ENCODE peak calls at places on chromosomes 12 and 14, in ten cellular contexts. V is endodermal cell, P is epithelial cell of esophagus, U is tibial nerve, S is uterus, I is fibroblast of mammary gland, L is AG04449, O is HCT116, K is SJCRH30, Q is mucosa of descending colon. R is an unnamed sample.

GRCh38 chr14:94831085-94831484 is 61.2 kb upstream of the GSC start:
- DNase-seq in K (no peak), U (no peak), S (no peak), L (no peak), I (no peak), O (no peak), P (no peak), Q (no peak), V (no peak), R (no peak)

GRCh38 chr14:68593806-68594536 is 198.9 kb downstream of the ZFP36L1 start:
- DNase-seq in I (peak), K (peak), O (no peak), L (no peak), U (no peak), S (peak), V (peak), P (no peak), Q (no peak), R (no peak)

GRCh38 chr14:70032447-70032846 is 153.2 kb downstream of the SMOC1 start:
- DNase-seq in I (no peak), O (no peak), V (peak), K (no peak), S (no peak), Q (no peak), U (no peak), L (no peak), P (peak), R (no peak)

GRCh38 chr12:123388218-123388947 is 4.5 kb downstream of the KMT5A start:
- DNase-seq in I (peak), O (no peak), K (peak), U (peak), L (no peak), Q (peak), V (peak), P (peak), S (peak), R (peak)

GRCh38 chr14:91749857-91750256 is 18.0 kb upstream of the CATSPERB start:
- DNase-seq in O (no peak), Q (no peak), L (no peak), K (no peak), S (no peak), U (no peak), I (peak), V (no peak), P (no peak), R (no peak)

GRCh38 chr12:124143726-124144125 is 151.2 kb upstream of the RFLNA start:
- DNase-seq in I (no peak), Q (no peak), S (no peak), V (peak), O (no peak), P (peak), U (no peak), K (no peak), L (no peak), R (no peak)

GRCh38 chr12:131693149-131693548 is 17.7 kb upstream of the SFSWAP start:
- DNase-seq in L (no peak), V (no peak), O (no peak), K (no peak), U (no peak), I (no peak), S (no peak), Q (no peak), P (no peak), R (no peak)

GRCh38 chr14:49857427-49858003 is 4.9 kb upstream of the NEMF start:
- DNase-seq in O (no peak), U (no peak), K (no peak), L (no peak), P (no peak), I (no peak), V (no peak), Q (no peak), S (no peak), R (peak)

GRCh38 chr14:76937181-76938091 is 91.1 kb downstream of the IRF2BPL start:
- DNase-seq in V (peak), L (no peak), I (peak), S (peak), P (peak), Q (no peak), U (no peak), O (no peak), K (peak), R (no peak)

GRCh38 chr12:122888232-122888752 is 7.6 kb downstream of the VPS37B start:
- DNase-seq in S (no peak), V (peak), I (peak), Q (peak), L (no peak), P (peak), U (no peak), K (no peak), O (peak), R (no peak)

GRCh38 chr14:64209428-64210165 is 84.6 kb downstream of the ESR2 start:
- DNase-seq in S (no peak), K (no peak), U (no peak), P (no peak), O (no peak), I (peak), V (no peak), Q (peak), L (no peak), R (no peak)

GRCh38 chr12:48973992-48974673 is 2.6 kb upstream of the WNT10B start:
- DNase-seq in P (no peak), O (no peak), U (peak), L (no peak), I (peak), K (peak), S (no peak), Q (peak), V (peak), R (no peak)

GRCh38 chr12:132474237-132474741 is 15.7 kb upstream of the FBRSL1 start:
- DNase-seq in U (no peak), S (no peak), O (no peak), P (no peak), I (no peak), L (no peak), V (peak), K (no peak), Q (no peak), R (no peak)

GRCh38 chr14:101120636-101121398 is 217.3 kb upstream of the RTL1 start:
- DNase-seq in I (no peak), Q (peak), L (no peak), O (no peak), P (no peak), U (no peak), V (peak), K (peak), S (peak), R (peak)

GRCh38 chr12:66538970-66539369 is 139.9 kb downstream of the GRIP1 start:
- DNase-seq in O (no peak), K (peak), Q (no peak), S (no peak), P (peak), V (peak), L (no peak), I (no peak), U (no peak), R (no peak)

GRCh38 chr12:11959117-11959823 is 111.5 kb upstream of the BCL2L14 start:
- DNase-seq in V (peak), I (peak), O (no peak), K (no peak), P (peak), Q (no peak), U (no peak), S (no peak), L (no peak), R (no peak)

GRCh38 chr12:69094606-69095216 is 144.7 kb upstream of the CPSF6 start:
- DNase-seq in O (no peak), U (no peak), P (no peak), V (no peak), S (no peak), I (no peak), Q (no peak), L (no peak), K (no peak), R (no peak)
- H3K4me3 ChIP-seq in O (no peak), U (no peak), P (no peak), V (no peak), S (no peak), I (no peak), Q (no peak), L (no peak), K (no peak), R (no peak)

DNA sequence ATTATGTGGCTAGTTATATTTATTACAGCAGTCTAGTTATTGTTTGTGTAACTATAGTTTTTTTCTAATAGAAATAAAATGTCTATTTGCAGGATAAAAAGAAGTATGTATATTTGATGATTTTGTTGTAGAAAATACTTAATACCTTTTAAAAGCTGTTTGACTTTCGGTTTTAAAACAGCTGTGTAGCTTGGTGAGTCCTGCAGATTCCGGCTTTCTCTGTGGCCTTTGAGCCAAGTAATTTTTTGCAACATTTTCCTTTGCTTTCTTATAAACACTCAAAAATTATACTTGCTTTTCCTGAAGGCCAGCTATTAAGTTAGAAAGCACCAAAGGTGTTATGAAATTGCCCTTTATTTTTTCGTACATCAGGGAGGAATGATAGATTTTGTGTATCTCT is 63.5 kb downstream of the CRADD start:
- DNase-seq in S (no peak), I (peak), O (no peak), P (no peak), L (no peak), Q (no peak), K (no peak), U (no peak), V (no peak), R (no peak)
- H3K4me3 ChIP-seq in S (peak), I (peak), O (no peak), P (no peak), L (no peak), Q (no peak), K (no peak), U (no peak), V (no peak), R (no peak)

DNA sequence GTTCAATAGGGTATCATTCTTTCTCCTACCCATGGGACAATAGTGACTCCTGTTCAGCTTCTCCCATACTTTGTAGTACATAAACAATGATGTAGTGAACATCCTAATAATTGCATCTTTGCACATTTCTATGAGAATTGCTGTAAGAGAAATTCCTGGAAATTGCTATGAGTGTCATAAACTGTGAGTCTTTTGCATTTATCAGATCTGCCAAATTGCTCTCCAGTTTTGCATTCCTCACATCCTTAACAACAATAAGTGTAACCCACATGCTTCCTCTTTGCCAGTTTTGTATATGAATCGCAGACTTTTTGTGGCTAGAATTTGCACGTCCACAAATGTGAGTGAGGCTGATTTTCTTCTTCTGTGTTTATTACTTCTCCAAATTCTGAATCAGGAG is 124.0 kb upstream of the TBX5 start:
- DNase-seq in V (no peak), L (no peak), I (no peak), O (no peak), P (no peak), U (no peak), K (no peak), Q (no peak), S (no peak), R (no peak)
- H3K4me3 ChIP-seq in V (no peak), L (no peak), I (no peak), O (no peak), P (no peak), U (no peak), K (no peak), Q (no peak), S (no peak), R (no peak)

DNA sequence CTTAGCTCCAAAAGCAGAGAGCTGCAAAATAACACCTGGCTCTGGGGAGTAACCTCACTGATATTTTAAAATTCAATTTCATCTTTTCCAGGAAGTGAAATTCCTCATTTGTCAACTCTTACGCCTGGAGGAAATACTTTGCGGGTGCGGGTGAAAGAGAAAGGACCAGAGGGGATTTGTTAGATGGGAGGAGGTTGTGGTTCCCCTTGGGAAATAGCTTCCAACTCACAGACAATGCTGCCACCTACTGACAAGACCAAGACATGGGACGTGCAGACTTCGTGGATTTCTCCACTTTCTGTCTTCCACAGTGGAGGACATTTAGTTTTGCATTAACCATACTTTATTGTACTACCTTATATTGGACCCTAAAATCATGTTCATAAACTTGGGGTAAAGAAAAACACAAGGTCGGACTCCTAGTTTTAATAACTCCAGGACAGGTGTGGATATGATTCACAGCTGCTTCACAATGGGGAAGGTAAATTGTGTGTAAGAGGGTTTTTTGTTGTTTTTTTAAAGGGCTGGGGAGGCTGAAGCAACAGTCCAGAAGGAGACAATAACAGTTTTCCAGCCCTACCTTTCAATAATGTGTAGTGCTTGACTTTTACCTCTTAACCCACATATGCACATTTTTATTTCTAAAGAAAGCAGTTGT is 10.8 kb downstream of the FBXL14 start:
- DNase-seq in V (peak), S (peak), U (peak), P (peak), O (peak), Q (peak), I (peak), K (peak), L (no peak), R (peak)
- H3K4me3 ChIP-seq in V (no peak), S (no peak), U (no peak), P (no peak), O (no peak), Q (no peak), I (no peak), K (no peak), L (peak), R (peak)

GRCh38 chr12:27277846-27278260 is 33.8 kb downstream of the STK38L start:
- DNase-seq in P (no peak), U (no peak), V (no peak), O (peak), Q (peak), L (peak), K (peak), I (peak), S (peak), R (no peak)
- H3K4me3 ChIP-seq in P (no peak), U (no peak), V (no peak), O (no peak), Q (no peak), L (no peak), K (no peak), I (no peak), S (no peak), R (no peak)

DNA sequence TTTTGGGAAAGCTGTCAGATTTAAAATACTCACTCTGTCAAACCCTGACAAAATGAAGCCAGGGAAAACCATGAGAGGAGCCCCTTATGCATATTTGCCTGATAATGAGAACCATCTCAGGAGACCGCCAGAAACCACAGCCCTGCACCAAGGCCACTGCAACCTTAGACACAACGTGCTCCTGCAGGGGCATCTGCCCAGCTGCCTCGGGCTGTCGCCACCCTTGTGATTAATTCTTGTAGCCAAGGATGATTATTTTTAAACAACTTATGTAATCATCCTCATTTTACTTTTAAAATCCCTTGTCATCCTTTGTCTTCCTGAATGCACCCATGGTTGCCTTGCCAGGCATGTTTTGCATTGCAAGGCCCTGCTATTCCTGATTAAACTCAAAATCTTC is 766.5 kb upstream of the TMEM132C start:
- DNase-seq in P (no peak), K (no peak), V (no peak), S (no peak), I (no peak), O (no peak), U (no peak), Q (no peak), L (no peak), R (no peak)
- H3K4me3 ChIP-seq in P (no peak), K (no peak), V (no peak), S (no peak), I (no peak), O (no peak), U (no peak), Q (no peak), L (no peak), R (no peak)

GRCh38 chr12:75390156-75390898 is 562 bp upstream of the GLIPR1L2 start:
- DNase-seq in V (no peak), L (no peak), P (no peak), O (no peak), K (no peak), Q (no peak), I (no peak), S (no peak), U (no peak), R (no peak)
- H3K4me3 ChIP-seq in V (peak), L (peak), P (peak), O (peak), K (no peak), Q (no peak), I (peak), S (peak), U (peak), R (peak)

DNA sequence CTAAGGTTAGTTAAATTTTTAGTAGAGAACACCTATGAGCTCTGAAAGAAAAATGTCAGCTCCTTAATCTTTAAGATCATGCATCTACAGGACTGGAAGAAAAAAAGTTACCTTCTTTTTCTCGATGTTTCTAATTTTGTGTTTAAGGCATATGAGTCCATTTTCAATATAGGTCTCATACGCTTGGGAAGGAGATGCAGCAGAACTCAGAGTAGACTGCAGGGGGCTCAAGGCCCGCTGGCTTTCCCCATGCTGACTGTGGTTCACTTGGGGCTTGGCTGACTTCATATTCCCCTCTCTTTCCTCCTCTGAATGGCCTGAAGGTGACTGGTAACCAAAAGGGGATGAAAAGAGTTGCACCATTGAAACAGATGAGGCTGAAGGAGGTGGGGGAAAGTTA is 1.5 kb downstream of the CAPRIN2 start:
- DNase-seq in I (peak), Q (no peak), U (no peak), P (peak), L (no peak), S (no peak), O (no peak), V (peak), K (peak), R (peak)
- H3K4me3 ChIP-seq in I (peak), Q (no peak), U (no peak), P (peak), L (peak), S (no peak), O (peak), V (peak), K (peak), R (peak)

GRCh38 chr12:69332815-69333358 is 15.3 kb upstream of the LYZ start:
- DNase-seq in L (no peak), O (no peak), S (no peak), U (no peak), V (peak), P (no peak), K (no peak), Q (peak), I (no peak), R (no peak)

GRCh38 chr12:69331482-69331845 is 16.7 kb upstream of the LYZ start:
- DNase-seq in P (no peak), O (no peak), L (no peak), S (no peak), K (no peak), I (no peak), V (no peak), U (no peak), Q (peak), R (no peak)

GRCh38 chr12:69330475-69331473 is 17.4 kb upstream of the LYZ start:
- DNase-seq in O (no peak), S (no peak), Q (peak), P (peak), K (no peak), U (peak), L (no peak), I (no peak), V (peak), R (peak)

GRCh38 chr12:69331846-69332684 is 16.1 kb upstream of the LYZ start:
- DNase-seq in Q (peak), U (no peak), L (no peak), O (no peak), I (no peak), P (peak), S (no peak), K (no peak), V (peak), R (no peak)

DNA sequence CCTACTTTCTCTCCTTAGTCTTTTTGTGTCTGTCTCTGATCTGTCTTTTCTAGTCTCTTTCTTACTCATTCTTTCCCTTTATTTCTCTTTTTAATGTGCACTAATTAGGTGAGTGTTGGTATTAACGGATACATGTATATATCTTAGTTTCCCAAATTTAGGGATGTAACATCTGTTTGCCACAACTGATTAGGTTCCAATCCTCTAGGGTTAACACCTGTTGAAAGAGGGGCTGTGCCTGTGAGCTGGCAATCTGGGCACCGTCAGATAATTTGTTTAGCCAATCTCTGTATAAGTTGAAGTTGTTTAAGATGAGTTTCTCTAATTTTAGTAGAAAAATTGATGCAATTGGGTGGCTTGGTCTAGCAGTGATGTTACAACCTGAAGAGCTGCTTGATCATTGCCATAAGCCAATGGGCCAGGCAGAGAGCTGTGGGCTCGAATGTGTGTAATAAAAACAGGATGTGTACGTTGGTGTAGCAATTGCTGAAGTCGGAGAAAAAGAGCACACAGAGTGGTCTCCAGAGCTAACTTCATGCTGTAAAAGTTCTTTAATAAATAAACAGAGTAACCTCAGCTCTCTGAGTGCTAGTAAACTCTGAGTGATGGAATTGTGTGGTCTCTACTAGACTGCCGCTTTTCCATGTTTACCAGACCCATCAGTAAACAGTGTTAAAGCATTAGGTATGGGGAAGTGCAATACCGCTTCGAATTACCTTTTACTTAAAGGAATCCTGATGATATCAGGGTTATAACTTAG is 18.3 kb upstream of the LYZ start:
- DNase-seq in U (no peak), O (no peak), Q (peak), V (no peak), I (no peak), K (no peak), S (no peak), P (no peak), L (no peak), R (no peak)
- H3K4me3 ChIP-seq in U (no peak), O (no peak), Q (no peak), V (peak), I (no peak), K (no peak), S (no peak), P (no peak), L (no peak), R (peak)

GRCh38 chr12:121465921-121466799 is 66.2 kb downstream of the RNF34 start:
- DNase-seq in O (no peak), I (no peak), P (peak), K (peak), L (no peak), U (no peak), V (peak), Q (peak), S (no peak), R (peak)
- H3K4me3 ChIP-seq in O (peak), I (peak), P (peak), K (peak), L (peak), U (peak), V (peak), Q (peak), S (peak), R (peak)

R was measured in Karpas-422.